ENCODE peak calls at places on chromosomes 13 and 19, in ten cellular contexts. B is activated T-cell treated with anti-CD3 and anti-CD28 coated beads for 24 hours; U is stimulated activated CD4-positive, alpha-beta T cell treated with anti-CD3 and anti-CD28 coated beads, Interleukin-1b, Interleukin-23, amount 100 ng/mL, for 1 hour; H is GM18507; X is GM04503; N is naive thymus-derived CD8-positive, alpha-beta T cell; I is esophagus squamous epithelium; C is SK-MEL-5; P is activated naive CD4-positive, alpha-beta T cell treated with anti-CD3 and anti-CD28 coated beads, Interleukin-2, amount 50 U/mL, for 72 hours; F is B cell. T is an unnamed sample.

GRCh38 chr13:106530209-106530906 is 5.1 kb downstream of the EFNB2 start:
- DNase-seq in B (no peak), U (no peak), H (no peak), X (no peak), N (no peak), I (no peak), C (no peak), P (no peak), F (no peak), T (no peak)

GRCh38 chr13:40316301-40316700 is 350.1 kb downstream of the FOXO1 start:
- DNase-seq in B (peak), U (no peak), H (no peak), X (no peak), N (no peak), I (no peak), C (no peak), P (peak), F (no peak), T (no peak)

GRCh38 chr19:4181053-4181508 is 1.3 kb downstream of the SIRT6 start:
- DNase-seq in B (no peak), U (no peak), H (no peak), X (no peak), N (no peak), I (no peak), C (no peak), P (no peak), F (no peak), T (no peak)

GRCh38 chr19:32675720-32676185 is at the start of gene RGS9BP:
- DNase-seq in B (peak), U (peak), H (no peak), X (no peak), N (peak), I (no peak), C (peak), P (no peak), F (peak), T (peak)

GRCh38 chr13:33083054-33083453 is 66.8 kb downstream of the KL start:
- DNase-seq in B (no peak), U (no peak), H (no peak), X (no peak), N (no peak), I (no peak), C (no peak), P (no peak), F (no peak), T (no peak)

GRCh38 chr13:27770809-27771208 is 21.5 kb upstream of the GSX1 start:
- DNase-seq in B (no peak), U (no peak), H (no peak), X (no peak), N (no peak), I (no peak), C (peak), P (no peak), F (no peak), T (peak)

GRCh38 chr13:100019780-100020356 is 38.3 kb downstream of the ZIC2 start:
- DNase-seq in B (no peak), U (no peak), H (no peak), X (no peak), N (no peak), I (no peak), C (no peak), P (no peak), F (no peak), T (no peak)

GRCh38 chr13:90545070-90545840 is 802.2 kb upstream of the MIR17HG start:
- DNase-seq in B (no peak), U (no peak), H (no peak), X (no peak), N (no peak), I (no peak), C (no peak), P (no peak), F (no peak), T (peak)

GRCh38 chr19:12567951-12568350 is 16.7 kb upstream of the ZNF564 start:
- DNase-seq in B (no peak), U (no peak), H (no peak), X (peak), N (no peak), I (no peak), C (no peak), P (no peak), F (no peak), T (no peak)

GRCh38 chr19:17402982-17403855 is 2.2 kb downstream of the BST2 start:
- DNase-seq in B (no peak), U (no peak), H (no peak), X (no peak), N (peak), I (no peak), C (no peak), P (no peak), F (peak), T (no peak)

GRCh38 chr13:98295371-98295770 is 118.3 kb upstream of the RNF113B start:
- DNase-seq in B (no peak), U (no peak), H (no peak), X (no peak), N (no peak), I (no peak), C (no peak), P (no peak), F (no peak), T (no peak)

T was measured in myocyte.